ENCODE peak calls at places on chromosomes 3 and 15, in ten cellular contexts. One of them, this sample, is unnamed. For H3K4me1, the result is how much of the 10 kb centered on the place peaks cover.

GRCh38 chr3:113873814-113874526 is 35.4 kb downstream of the GRAMD1C start:
- DNase-seq in neural progenitor cell: no peak
- DNase-seq in DND-41: no peak
- DNase-seq in thoracic aorta: no peak
- DNase-seq in PC-9: no peak
- DNase-seq in Peyer's patch: no peak
- DNase-seq in BE2C: no peak
- DNase-seq in lower lobe of right lung: no peak
- DNase-seq in gastrocnemius medialis: no peak
- DNase-seq in right atrium auricular region: no peak
- DNase-seq in this sample: no peak

GRCh38 chr3:20405731-20406130 is 219.7 kb upstream of the SGO1 start:
- DNase-seq in neural progenitor cell: no peak
- DNase-seq in DND-41: no peak
- DNase-seq in thoracic aorta: no peak
- DNase-seq in PC-9: no peak
- DNase-seq in Peyer's patch: no peak
- DNase-seq in BE2C: no peak
- DNase-seq in lower lobe of right lung: no peak
- DNase-seq in gastrocnemius medialis: no peak
- DNase-seq in right atrium auricular region: no peak
- DNase-seq in this sample: peak

GRCh38 chr15:77386626-77387025 is 33.3 kb downstream of the PEAK1 start:
- DNase-seq in neural progenitor cell: no peak
- DNase-seq in DND-41: no peak
- DNase-seq in thoracic aorta: no peak
- DNase-seq in PC-9: no peak
- DNase-seq in Peyer's patch: no peak
- DNase-seq in BE2C: no peak
- DNase-seq in lower lobe of right lung: no peak
- DNase-seq in gastrocnemius medialis: no peak
- DNase-seq in right atrium auricular region: no peak
- DNase-seq in this sample: no peak

GRCh38 chr3:112894258-112894657 is 47.6 kb upstream of the CD200R1L start:
- DNase-seq in neural progenitor cell: peak
- DNase-seq in DND-41: no peak
- DNase-seq in thoracic aorta: no peak
- DNase-seq in PC-9: no peak
- DNase-seq in Peyer's patch: no peak
- DNase-seq in BE2C: no peak
- DNase-seq in lower lobe of right lung: no peak
- DNase-seq in gastrocnemius medialis: no peak
- DNase-seq in right atrium auricular region: no peak
- DNase-seq in this sample: peak

GRCh38 chr3:140529096-140529495 is 148.8 kb upstream of the TRIM42 start:
- DNase-seq in neural progenitor cell: no peak
- DNase-seq in DND-41: no peak
- DNase-seq in thoracic aorta: no peak
- DNase-seq in PC-9: peak
- DNase-seq in Peyer's patch: no peak
- DNase-seq in BE2C: no peak
- DNase-seq in lower lobe of right lung: no peak
- DNase-seq in gastrocnemius medialis: no peak
- DNase-seq in right atrium auricular region: no peak
- DNase-seq in this sample: peak

GRCh38 chr3:196989721-196990262 is 21.2 kb upstream of the PIGZ start:
- DNase-seq in neural progenitor cell: no peak
- DNase-seq in DND-41: no peak
- DNase-seq in thoracic aorta: no peak
- DNase-seq in PC-9: no peak
- DNase-seq in Peyer's patch: peak
- DNase-seq in BE2C: no peak
- DNase-seq in lower lobe of right lung: no peak
- DNase-seq in gastrocnemius medialis: no peak
- DNase-seq in right atrium auricular region: no peak
- DNase-seq in this sample: no peak

GRCh38 chr3:136938334-136938733 is 19.4 kb upstream of the IL20RB start:
- DNase-seq in neural progenitor cell: no peak
- DNase-seq in DND-41: no peak
- DNase-seq in thoracic aorta: no peak
- DNase-seq in PC-9: no peak
- DNase-seq in Peyer's patch: no peak
- DNase-seq in BE2C: no peak
- DNase-seq in lower lobe of right lung: no peak
- DNase-seq in gastrocnemius medialis: no peak
- DNase-seq in right atrium auricular region: no peak
- DNase-seq in this sample: no peak

GRCh38 chr15:86852741-86853140 is 773.1 kb downstream of the AGBL1 start:
- DNase-seq in neural progenitor cell: no peak
- DNase-seq in DND-41: no peak
- DNase-seq in thoracic aorta: no peak
- DNase-seq in PC-9: no peak
- DNase-seq in Peyer's patch: no peak
- DNase-seq in BE2C: no peak
- DNase-seq in lower lobe of right lung: no peak
- DNase-seq in gastrocnemius medialis: no peak
- DNase-seq in right atrium auricular region: no peak
- DNase-seq in this sample: no peak

GRCh38 chr3:129348734-129349133 is 70.1 kb downstream of the HMCES start:
- DNase-seq in neural progenitor cell: no peak
- DNase-seq in DND-41: no peak
- DNase-seq in thoracic aorta: no peak
- DNase-seq in PC-9: no peak
- DNase-seq in Peyer's patch: no peak
- DNase-seq in BE2C: no peak
- DNase-seq in lower lobe of right lung: no peak
- DNase-seq in gastrocnemius medialis: no peak
- DNase-seq in right atrium auricular region: no peak
- DNase-seq in this sample: no peak

GRCh38 chr3:172103724-172104123 is 64.3 kb downstream of the FNDC3B start:
- DNase-seq in neural progenitor cell: no peak
- DNase-seq in DND-41: no peak
- DNase-seq in thoracic aorta: no peak
- DNase-seq in PC-9: peak
- DNase-seq in Peyer's patch: no peak
- DNase-seq in BE2C: no peak
- DNase-seq in lower lobe of right lung: no peak
- DNase-seq in gastrocnemius medialis: no peak
- DNase-seq in right atrium auricular region: no peak
- DNase-seq in this sample: peak

GRCh38 chr15:31302029-31302657 is 24.5 kb upstream of the KLF13 start:
- DNase-seq in neural progenitor cell: no peak
- DNase-seq in DND-41: peak
- DNase-seq in thoracic aorta: no peak
- DNase-seq in PC-9: no peak
- DNase-seq in Peyer's patch: peak
- DNase-seq in BE2C: peak
- DNase-seq in lower lobe of right lung: no peak
- DNase-seq in gastrocnemius medialis: peak
- DNase-seq in right atrium auricular region: peak
- DNase-seq in this sample: no peak

GRCh38 chr15:31301687-31301990 is 25.0 kb upstream of the KLF13 start:
- DNase-seq in neural progenitor cell: no peak
- DNase-seq in DND-41: no peak
- DNase-seq in thoracic aorta: no peak
- DNase-seq in PC-9: no peak
- DNase-seq in Peyer's patch: no peak
- DNase-seq in BE2C: no peak
- DNase-seq in lower lobe of right lung: no peak
- DNase-seq in gastrocnemius medialis: no peak
- DNase-seq in right atrium auricular region: no peak
- DNase-seq in this sample: no peak

GRCh38 chr15:31303434-31304073 is 23.1 kb upstream of the KLF13 start:
- DNase-seq in neural progenitor cell: peak
- DNase-seq in DND-41: peak
- DNase-seq in thoracic aorta: no peak
- DNase-seq in PC-9: no peak
- DNase-seq in Peyer's patch: peak
- DNase-seq in BE2C: no peak
- DNase-seq in lower lobe of right lung: peak
- DNase-seq in gastrocnemius medialis: peak
- DNase-seq in right atrium auricular region: peak
- DNase-seq in this sample: no peak

GRCh38 chr15:31304074-31304648 is 22.5 kb upstream of the KLF13 start:
- DNase-seq in neural progenitor cell: no peak
- DNase-seq in DND-41: no peak
- DNase-seq in thoracic aorta: no peak
- DNase-seq in PC-9: no peak
- DNase-seq in Peyer's patch: peak
- DNase-seq in BE2C: no peak
- DNase-seq in lower lobe of right lung: no peak
- DNase-seq in gastrocnemius medialis: peak
- DNase-seq in right atrium auricular region: peak
- DNase-seq in this sample: no peak

DNA sequence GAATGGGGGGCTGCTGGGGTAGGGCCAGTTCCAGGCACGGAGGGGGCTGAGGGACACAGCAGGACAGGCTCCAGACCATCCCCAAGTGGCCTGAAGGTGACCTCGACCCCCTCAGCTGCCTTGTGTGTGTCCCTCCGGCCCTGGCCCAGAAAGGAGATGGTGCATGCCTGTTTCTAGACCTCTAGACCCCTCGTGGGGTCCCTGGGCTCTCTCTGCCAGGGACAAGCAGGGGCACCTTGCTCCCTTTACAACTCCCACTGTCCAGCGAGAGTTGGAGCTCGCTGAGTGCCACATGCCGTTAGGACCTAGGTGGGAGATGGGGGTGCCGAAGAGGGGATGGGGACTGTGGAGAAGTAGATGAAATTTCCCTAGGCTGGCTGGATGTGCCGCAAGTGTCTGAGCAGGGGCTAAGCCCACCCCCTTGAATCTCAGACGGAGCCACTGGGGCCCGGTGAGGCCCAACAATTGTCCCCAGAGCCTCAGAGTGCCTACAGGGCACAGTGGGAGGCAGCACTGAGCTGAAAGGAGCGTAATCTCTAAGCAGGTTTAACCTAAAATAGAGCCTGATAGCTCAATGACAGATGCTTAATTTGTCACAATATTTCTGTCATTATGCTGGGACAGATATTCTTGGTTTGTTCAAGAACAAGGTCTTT is 23.7 kb upstream of the KLF13 start:
- DNase-seq in neural progenitor cell: peak
- DNase-seq in DND-41: peak
- DNase-seq in thoracic aorta: no peak
- DNase-seq in PC-9: no peak
- DNase-seq in Peyer's patch: peak
- DNase-seq in BE2C: no peak
- DNase-seq in lower lobe of right lung: no peak
- DNase-seq in gastrocnemius medialis: peak
- DNase-seq in right atrium auricular region: no peak
- DNase-seq in this sample: no peak
- TF ChIP-seq CTCF in neural progenitor cell: peak
- TF ChIP-seq CTCF in DND-41: no peak
- TF ChIP-seq CTCF in thoracic aorta: no peak
- TF ChIP-seq CTCF in PC-9: no peak
- TF ChIP-seq CTCF in Peyer's patch: peak
- TF ChIP-seq CTCF in BE2C: peak
- TF ChIP-seq CTCF in lower lobe of right lung: no peak
- TF ChIP-seq CTCF in gastrocnemius medialis: no peak
- TF ChIP-seq CTCF in right atrium auricular region: no peak
- TF ChIP-seq CTCF in this sample: peak

DNA sequence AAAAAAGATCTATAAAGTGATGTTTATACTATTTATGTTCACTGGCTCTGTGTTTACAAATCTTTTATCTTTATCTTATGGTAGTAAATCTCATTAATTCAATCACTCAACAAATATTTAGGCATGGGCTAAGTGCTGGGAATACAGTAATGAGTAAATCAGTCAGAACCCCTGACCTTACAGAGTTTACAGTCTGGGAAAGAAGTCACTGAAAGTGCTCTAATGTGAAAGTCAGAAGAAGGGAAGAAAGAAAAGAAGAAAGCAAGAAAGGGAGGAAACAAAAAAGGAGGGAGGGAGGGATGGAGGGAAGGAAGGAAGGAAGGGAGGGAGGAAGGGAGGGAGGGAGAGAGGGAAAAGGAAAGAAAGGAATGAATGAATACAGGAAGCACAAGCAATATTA is 96.8 kb upstream of the SOX2 start:
- DNase-seq in neural progenitor cell: no peak
- DNase-seq in DND-41: no peak
- DNase-seq in thoracic aorta: no peak
- DNase-seq in PC-9: no peak
- DNase-seq in Peyer's patch: no peak
- DNase-seq in BE2C: no peak
- DNase-seq in lower lobe of right lung: no peak
- DNase-seq in gastrocnemius medialis: no peak
- DNase-seq in right atrium auricular region: no peak
- DNase-seq in this sample: no peak
- H3K4me1 ChIP-seq in neural progenitor cell: half or more
- H3K4me1 ChIP-seq in DND-41: under half
- H3K4me1 ChIP-seq in thoracic aorta: under half
- H3K4me1 ChIP-seq in PC-9: under half
- H3K4me1 ChIP-seq in Peyer's patch: under half
- H3K4me1 ChIP-seq in BE2C: under half
- H3K4me1 ChIP-seq in lower lobe of right lung: under half
- H3K4me1 ChIP-seq in gastrocnemius medialis: under half
- H3K4me1 ChIP-seq in right atrium auricular region: under half
- H3K4me1 ChIP-seq in this sample: under half

GRCh38 chr3:168360993-168361392 is 265.3 kb upstream of the GOLIM4 start:
- DNase-seq in neural progenitor cell: no peak
- DNase-seq in DND-41: no peak
- DNase-seq in thoracic aorta: no peak
- DNase-seq in PC-9: no peak
- DNase-seq in Peyer's patch: no peak
- DNase-seq in BE2C: no peak
- DNase-seq in lower lobe of right lung: no peak
- DNase-seq in gastrocnemius medialis: no peak
- DNase-seq in right atrium auricular region: no peak
- DNase-seq in this sample: no peak
- TF ChIP-seq CTCF in neural progenitor cell: no peak
- TF ChIP-seq CTCF in DND-41: no peak
- TF ChIP-seq CTCF in thoracic aorta: no peak
- TF ChIP-seq CTCF in PC-9: no peak
- TF ChIP-seq CTCF in Peyer's patch: no peak
- TF ChIP-seq CTCF in BE2C: no peak
- TF ChIP-seq CTCF in lower lobe of right lung: no peak
- TF ChIP-seq CTCF in gastrocnemius medialis: no peak
- TF ChIP-seq CTCF in right atrium auricular region: no peak
- TF ChIP-seq CTCF in this sample: no peak

GRCh38 chr3:156685198-156685597 is 10.8 kb downstream of the TIPARP start:
- DNase-seq in neural progenitor cell: peak
- DNase-seq in DND-41: no peak
- DNase-seq in thoracic aorta: no peak
- DNase-seq in PC-9: no peak
- DNase-seq in Peyer's patch: no peak
- DNase-seq in BE2C: no peak
- DNase-seq in lower lobe of right lung: no peak
- DNase-seq in gastrocnemius medialis: no peak
- DNase-seq in right atrium auricular region: no peak
- DNase-seq in this sample: no peak
- H3K4me1 ChIP-seq in neural progenitor cell: under half
- H3K4me1 ChIP-seq in DND-41: under half
- H3K4me1 ChIP-seq in thoracic aorta: half or more
- H3K4me1 ChIP-seq in PC-9: half or more
- H3K4me1 ChIP-seq in Peyer's patch: under half
- H3K4me1 ChIP-seq in BE2C: under half
- H3K4me1 ChIP-seq in lower lobe of right lung: half or more
- H3K4me1 ChIP-seq in gastrocnemius medialis: half or more
- H3K4me1 ChIP-seq in right atrium auricular region: under half
- H3K4me1 ChIP-seq in this sample: half or more

GRCh38 chr3:90091557-90091956 is 984.1 kb downstream of the EPHA3 start:
- DNase-seq in neural progenitor cell: peak
- DNase-seq in DND-41: peak
- DNase-seq in thoracic aorta: no peak
- DNase-seq in PC-9: no peak
- DNase-seq in Peyer's patch: no peak
- DNase-seq in BE2C: peak
- DNase-seq in lower lobe of right lung: no peak
- DNase-seq in gastrocnemius medialis: no peak
- DNase-seq in right atrium auricular region: no peak
- DNase-seq in this sample: no peak

GRCh38 chr3:90092994-90093393 is 985.6 kb downstream of the EPHA3 start:
- DNase-seq in neural progenitor cell: peak
- DNase-seq in DND-41: no peak
- DNase-seq in thoracic aorta: no peak
- DNase-seq in PC-9: no peak
- DNase-seq in Peyer's patch: no peak
- DNase-seq in BE2C: no peak
- DNase-seq in lower lobe of right lung: no peak
- DNase-seq in gastrocnemius medialis: no peak
- DNase-seq in right atrium auricular region: no peak
- DNase-seq in this sample: peak
- TF ChIP-seq CTCF in neural progenitor cell: peak
- TF ChIP-seq CTCF in DND-41: peak
- TF ChIP-seq CTCF in thoracic aorta: no peak
- TF ChIP-seq CTCF in PC-9: peak
- TF ChIP-seq CTCF in Peyer's patch: peak
- TF ChIP-seq CTCF in BE2C: peak
- TF ChIP-seq CTCF in lower lobe of right lung: peak
- TF ChIP-seq CTCF in gastrocnemius medialis: no peak
- TF ChIP-seq CTCF in right atrium auricular region: peak
- TF ChIP-seq CTCF in this sample: peak

This sample was measured in foreskin keratinocyte.